ENCODE peak calls at places on chromosomes 16 and 17, in seven cellular contexts. One of them, this sample, is unnamed.

GRCh38 chr16:85557083-85557975 is 55.8 kb upstream of the GSE1 start:
- DNase-seq in activated CD4-positive, alpha-beta T cell treated with anti-CD3 and anti-CD28 coated beads, Interleukin-2, amount 10 ng/mL, durations not matched to agents 7 days and 5 days: no peak
- DNase-seq in NCI-H748 treated with DMSO at 0.1 percent for 48 hours: no peak
- DNase-seq in HTR-8/SVneo: no peak
- DNase-seq in HFFc6: no peak
- DNase-seq in astrocyte of the hippocampus: peak; percentile 41
- DNase-seq in B cell: peak; percentile 65
- DNase-seq in this sample: peak; percentile 44

GRCh38 chr17:16589097-16589969 is 20.3 kb upstream of the ZNF287 start:
- DNase-seq in activated CD4-positive, alpha-beta T cell treated with anti-CD3 and anti-CD28 coated beads, Interleukin-2, amount 10 ng/mL, durations not matched to agents 7 days and 5 days: peak; percentile 92
- DNase-seq in NCI-H748 treated with DMSO at 0.1 percent for 48 hours: peak; percentile 89
- DNase-seq in HTR-8/SVneo: peak; percentile 99
- DNase-seq in HFFc6: peak; percentile 76
- DNase-seq in astrocyte of the hippocampus: peak; percentile 96
- DNase-seq in B cell: peak; percentile 93
- DNase-seq in this sample: peak; percentile 74

GRCh38 chr17:42281571-42282096 is 5.4 kb upstream of the STAT5B start:
- DNase-seq in activated CD4-positive, alpha-beta T cell treated with anti-CD3 and anti-CD28 coated beads, Interleukin-2, amount 10 ng/mL, durations not matched to agents 7 days and 5 days: no peak
- DNase-seq in NCI-H748 treated with DMSO at 0.1 percent for 48 hours: peak; percentile 48
- DNase-seq in HTR-8/SVneo: no peak
- DNase-seq in HFFc6: no peak
- DNase-seq in astrocyte of the hippocampus: no peak
- DNase-seq in B cell: no peak
- DNase-seq in this sample: no peak

GRCh38 chr16:79713609-79714309 is 113.2 kb upstream of the MAF start:
- DNase-seq in activated CD4-positive, alpha-beta T cell treated with anti-CD3 and anti-CD28 coated beads, Interleukin-2, amount 10 ng/mL, durations not matched to agents 7 days and 5 days: no peak
- DNase-seq in NCI-H748 treated with DMSO at 0.1 percent for 48 hours: no peak
- DNase-seq in HTR-8/SVneo: no peak
- DNase-seq in HFFc6: no peak
- DNase-seq in astrocyte of the hippocampus: no peak
- DNase-seq in B cell: no peak
- DNase-seq in this sample: no peak

GRCh38 chr17:82888583-82889495 is 49.0 kb upstream of the ZNF750 start:
- DNase-seq in activated CD4-positive, alpha-beta T cell treated with anti-CD3 and anti-CD28 coated beads, Interleukin-2, amount 10 ng/mL, durations not matched to agents 7 days and 5 days: no peak
- DNase-seq in NCI-H748 treated with DMSO at 0.1 percent for 48 hours: no peak
- DNase-seq in HTR-8/SVneo: no peak
- DNase-seq in HFFc6: no peak
- DNase-seq in astrocyte of the hippocampus: no peak
- DNase-seq in B cell: no peak
- DNase-seq in this sample: no peak

GRCh38 chr16:27441998-27442397 is 40.0 kb downstream of the IL21R start:
- DNase-seq in activated CD4-positive, alpha-beta T cell treated with anti-CD3 and anti-CD28 coated beads, Interleukin-2, amount 10 ng/mL, durations not matched to agents 7 days and 5 days: no peak
- DNase-seq in NCI-H748 treated with DMSO at 0.1 percent for 48 hours: no peak
- DNase-seq in HTR-8/SVneo: no peak
- DNase-seq in HFFc6: no peak
- DNase-seq in astrocyte of the hippocampus: no peak
- DNase-seq in B cell: no peak
- DNase-seq in this sample: no peak

GRCh38 chr17:1037238-1037879 is 40.4 kb downstream of the TIMM22 start:
- DNase-seq in activated CD4-positive, alpha-beta T cell treated with anti-CD3 and anti-CD28 coated beads, Interleukin-2, amount 10 ng/mL, durations not matched to agents 7 days and 5 days: no peak
- DNase-seq in NCI-H748 treated with DMSO at 0.1 percent for 48 hours: no peak
- DNase-seq in HTR-8/SVneo: no peak
- DNase-seq in HFFc6: no peak
- DNase-seq in astrocyte of the hippocampus: no peak
- DNase-seq in B cell: no peak
- DNase-seq in this sample: no peak

GRCh38 chr16:88289001-88289400 is 93.8 kb upstream of the ZNF469 start:
- DNase-seq in activated CD4-positive, alpha-beta T cell treated with anti-CD3 and anti-CD28 coated beads, Interleukin-2, amount 10 ng/mL, durations not matched to agents 7 days and 5 days: no peak
- DNase-seq in NCI-H748 treated with DMSO at 0.1 percent for 48 hours: no peak
- DNase-seq in HTR-8/SVneo: no peak
- DNase-seq in HFFc6: no peak
- DNase-seq in astrocyte of the hippocampus: no peak
- DNase-seq in B cell: no peak
- DNase-seq in this sample: no peak

GRCh38 chr17:4735825-4736651 is 3.6 kb upstream of the ZMYND15 start:
- DNase-seq in activated CD4-positive, alpha-beta T cell treated with anti-CD3 and anti-CD28 coated beads, Interleukin-2, amount 10 ng/mL, durations not matched to agents 7 days and 5 days: no peak
- DNase-seq in NCI-H748 treated with DMSO at 0.1 percent for 48 hours: no peak
- DNase-seq in HTR-8/SVneo: no peak
- DNase-seq in HFFc6: no peak
- DNase-seq in astrocyte of the hippocampus: no peak
- DNase-seq in B cell: no peak
- DNase-seq in this sample: no peak

GRCh38 chr16:8808613-8809353 is 11.1 kb downstream of the PMM2 start:
- DNase-seq in activated CD4-positive, alpha-beta T cell treated with anti-CD3 and anti-CD28 coated beads, Interleukin-2, amount 10 ng/mL, durations not matched to agents 7 days and 5 days: no peak
- DNase-seq in NCI-H748 treated with DMSO at 0.1 percent for 48 hours: no peak
- DNase-seq in HTR-8/SVneo: no peak
- DNase-seq in HFFc6: no peak
- DNase-seq in astrocyte of the hippocampus: no peak
- DNase-seq in B cell: no peak
- DNase-seq in this sample: no peak

GRCh38 chr17:49989518-49989880 is 5.5 kb downstream of the DLX3 start:
- DNase-seq in activated CD4-positive, alpha-beta T cell treated with anti-CD3 and anti-CD28 coated beads, Interleukin-2, amount 10 ng/mL, durations not matched to agents 7 days and 5 days: no peak
- DNase-seq in NCI-H748 treated with DMSO at 0.1 percent for 48 hours: no peak
- DNase-seq in HTR-8/SVneo: no peak
- DNase-seq in HFFc6: no peak
- DNase-seq in astrocyte of the hippocampus: no peak
- DNase-seq in B cell: peak; percentile 31
- DNase-seq in this sample: no peak

GRCh38 chr16:10228779-10229178 is 46.6 kb upstream of the GRIN2A start:
- DNase-seq in activated CD4-positive, alpha-beta T cell treated with anti-CD3 and anti-CD28 coated beads, Interleukin-2, amount 10 ng/mL, durations not matched to agents 7 days and 5 days: no peak
- DNase-seq in NCI-H748 treated with DMSO at 0.1 percent for 48 hours: no peak
- DNase-seq in HTR-8/SVneo: no peak
- DNase-seq in HFFc6: no peak
- DNase-seq in astrocyte of the hippocampus: no peak
- DNase-seq in B cell: no peak
- DNase-seq in this sample: no peak

GRCh38 chr17:60463157-60463820 is 41.0 kb downstream of the CHCT1 start:
- DNase-seq in activated CD4-positive, alpha-beta T cell treated with anti-CD3 and anti-CD28 coated beads, Interleukin-2, amount 10 ng/mL, durations not matched to agents 7 days and 5 days: no peak
- DNase-seq in NCI-H748 treated with DMSO at 0.1 percent for 48 hours: no peak
- DNase-seq in HTR-8/SVneo: no peak
- DNase-seq in HFFc6: peak; percentile 7
- DNase-seq in astrocyte of the hippocampus: no peak
- DNase-seq in B cell: no peak
- DNase-seq in this sample: no peak

GRCh38 chr17:43840814-43841213 is 6.2 kb upstream of the CD300LG start:
- DNase-seq in activated CD4-positive, alpha-beta T cell treated with anti-CD3 and anti-CD28 coated beads, Interleukin-2, amount 10 ng/mL, durations not matched to agents 7 days and 5 days: no peak
- DNase-seq in NCI-H748 treated with DMSO at 0.1 percent for 48 hours: no peak
- DNase-seq in HTR-8/SVneo: peak; percentile 75
- DNase-seq in HFFc6: no peak
- DNase-seq in astrocyte of the hippocampus: no peak
- DNase-seq in B cell: no peak
- DNase-seq in this sample: no peak

GRCh38 chr16:11262915-11263314 is 6.2 kb downstream of the TNP2 start:
- DNase-seq in activated CD4-positive, alpha-beta T cell treated with anti-CD3 and anti-CD28 coated beads, Interleukin-2, amount 10 ng/mL, durations not matched to agents 7 days and 5 days: no peak
- DNase-seq in NCI-H748 treated with DMSO at 0.1 percent for 48 hours: no peak
- DNase-seq in HTR-8/SVneo: no peak
- DNase-seq in HFFc6: no peak
- DNase-seq in astrocyte of the hippocampus: no peak
- DNase-seq in B cell: no peak
- DNase-seq in this sample: no peak

GRCh38 chr17:40333781-40334453 is 24.9 kb downstream of the RARA start:
- DNase-seq in activated CD4-positive, alpha-beta T cell treated with anti-CD3 and anti-CD28 coated beads, Interleukin-2, amount 10 ng/mL, durations not matched to agents 7 days and 5 days: no peak
- DNase-seq in NCI-H748 treated with DMSO at 0.1 percent for 48 hours: no peak
- DNase-seq in HTR-8/SVneo: no peak
- DNase-seq in HFFc6: no peak
- DNase-seq in astrocyte of the hippocampus: no peak
- DNase-seq in B cell: no peak
- DNase-seq in this sample: no peak

GRCh38 chr16:89201467-89202377 is 1.4 kb upstream of the SLC22A31 start:
- DNase-seq in activated CD4-positive, alpha-beta T cell treated with anti-CD3 and anti-CD28 coated beads, Interleukin-2, amount 10 ng/mL, durations not matched to agents 7 days and 5 days: peak; percentile 73
- DNase-seq in NCI-H748 treated with DMSO at 0.1 percent for 48 hours: peak; percentile 66
- DNase-seq in HTR-8/SVneo: peak; percentile 77
- DNase-seq in HFFc6: no peak
- DNase-seq in astrocyte of the hippocampus: peak; percentile 77
- DNase-seq in B cell: peak; percentile 75
- DNase-seq in this sample: peak; percentile 71

GRCh38 chr17:22517716-22518115 is 825.4 kb downstream of the KCNJ18 start:
- DNase-seq in activated CD4-positive, alpha-beta T cell treated with anti-CD3 and anti-CD28 coated beads, Interleukin-2, amount 10 ng/mL, durations not matched to agents 7 days and 5 days: no peak
- DNase-seq in NCI-H748 treated with DMSO at 0.1 percent for 48 hours: no peak
- DNase-seq in HTR-8/SVneo: no peak
- DNase-seq in HFFc6: no peak
- DNase-seq in astrocyte of the hippocampus: no peak
- DNase-seq in B cell: no peak
- DNase-seq in this sample: no peak

GRCh38 chr16:69596801-69597200 is 31.0 kb downstream of the NFAT5 start:
- DNase-seq in activated CD4-positive, alpha-beta T cell treated with anti-CD3 and anti-CD28 coated beads, Interleukin-2, amount 10 ng/mL, durations not matched to agents 7 days and 5 days: no peak
- DNase-seq in NCI-H748 treated with DMSO at 0.1 percent for 48 hours: no peak
- DNase-seq in HTR-8/SVneo: no peak
- DNase-seq in HFFc6: no peak
- DNase-seq in astrocyte of the hippocampus: no peak
- DNase-seq in B cell: no peak
- DNase-seq in this sample: no peak

GRCh38 chr17:65154770-65155589 is 17.8 kb downstream of the RGS9 start:
- DNase-seq in activated CD4-positive, alpha-beta T cell treated with anti-CD3 and anti-CD28 coated beads, Interleukin-2, amount 10 ng/mL, durations not matched to agents 7 days and 5 days: no peak
- DNase-seq in NCI-H748 treated with DMSO at 0.1 percent for 48 hours: no peak
- DNase-seq in HTR-8/SVneo: peak; percentile 45
- DNase-seq in HFFc6: peak; percentile 62
- DNase-seq in astrocyte of the hippocampus: no peak
- DNase-seq in B cell: peak; percentile 51
- DNase-seq in this sample: peak; percentile 84

GRCh38 chr16:27706156-27706705 is 156.3 kb downstream of the KATNIP start:
- DNase-seq in activated CD4-positive, alpha-beta T cell treated with anti-CD3 and anti-CD28 coated beads, Interleukin-2, amount 10 ng/mL, durations not matched to agents 7 days and 5 days: no peak
- DNase-seq in NCI-H748 treated with DMSO at 0.1 percent for 48 hours: no peak
- DNase-seq in HTR-8/SVneo: no peak
- DNase-seq in HFFc6: no peak
- DNase-seq in astrocyte of the hippocampus: no peak
- DNase-seq in B cell: no peak
- DNase-seq in this sample: no peak

GRCh38 chr16:78309763-78310162 is 210.3 kb downstream of the WWOX start:
- DNase-seq in activated CD4-positive, alpha-beta T cell treated with anti-CD3 and anti-CD28 coated beads, Interleukin-2, amount 10 ng/mL, durations not matched to agents 7 days and 5 days: no peak
- DNase-seq in NCI-H748 treated with DMSO at 0.1 percent for 48 hours: no peak
- DNase-seq in HTR-8/SVneo: no peak
- DNase-seq in HFFc6: no peak
- DNase-seq in astrocyte of the hippocampus: no peak
- DNase-seq in B cell: no peak
- DNase-seq in this sample: no peak

GRCh38 chr16:85136705-85137322 is 24.5 kb upstream of the CIBAR2 start:
- DNase-seq in activated CD4-positive, alpha-beta T cell treated with anti-CD3 and anti-CD28 coated beads, Interleukin-2, amount 10 ng/mL, durations not matched to agents 7 days and 5 days: no peak
- DNase-seq in NCI-H748 treated with DMSO at 0.1 percent for 48 hours: no peak
- DNase-seq in HTR-8/SVneo: no peak
- DNase-seq in HFFc6: no peak
- DNase-seq in astrocyte of the hippocampus: peak; percentile 46
- DNase-seq in B cell: no peak
- DNase-seq in this sample: no peak

GRCh38 chr17:2064147-2064489 is 9.2 kb downstream of the HIC1 start:
- DNase-seq in activated CD4-positive, alpha-beta T cell treated with anti-CD3 and anti-CD28 coated beads, Interleukin-2, amount 10 ng/mL, durations not matched to agents 7 days and 5 days: no peak
- DNase-seq in NCI-H748 treated with DMSO at 0.1 percent for 48 hours: no peak
- DNase-seq in HTR-8/SVneo: no peak
- DNase-seq in HFFc6: no peak
- DNase-seq in astrocyte of the hippocampus: no peak
- DNase-seq in B cell: no peak
- DNase-seq in this sample: no peak

GRCh38 chr16:12110361-12111107 is 134.0 kb downstream of the SNX29 start:
- DNase-seq in activated CD4-positive, alpha-beta T cell treated with anti-CD3 and anti-CD28 coated beads, Interleukin-2, amount 10 ng/mL, durations not matched to agents 7 days and 5 days: no peak
- DNase-seq in NCI-H748 treated with DMSO at 0.1 percent for 48 hours: no peak
- DNase-seq in HTR-8/SVneo: no peak
- DNase-seq in HFFc6: no peak
- DNase-seq in astrocyte of the hippocampus: no peak
- DNase-seq in B cell: no peak
- DNase-seq in this sample: no peak

GRCh38 chr16:81189100-81189664 is 49.3 kb upstream of the BCO1 start:
- DNase-seq in activated CD4-positive, alpha-beta T cell treated with anti-CD3 and anti-CD28 coated beads, Interleukin-2, amount 10 ng/mL, durations not matched to agents 7 days and 5 days: no peak
- DNase-seq in NCI-H748 treated with DMSO at 0.1 percent for 48 hours: no peak
- DNase-seq in HTR-8/SVneo: no peak
- DNase-seq in HFFc6: peak; percentile 35
- DNase-seq in astrocyte of the hippocampus: peak; percentile 36
- DNase-seq in B cell: no peak
- DNase-seq in this sample: no peak

This sample was measured in OCI-LY7.